ENCODE peak calls at places on chromosomes 13 and 19, in six cellular contexts. N is H1; Z is keratinocyte; S is body of pancreas; K is mammary epithelial cell; D is CD8-positive, alpha-beta T cell. V is an unnamed sample.

GRCh38 chr19:8209111-8209964 is at the start of gene CERS4:
- DNase-seq in K (no peak), N (peak; percentile 64), D (peak; percentile 79), Z (no peak), S (peak; percentile 86), V (peak; percentile 75)

GRCh38 chr13:96223231-96223630 is 133.3 kb downstream of the HS6ST3 start:
- DNase-seq in D (no peak), S (no peak), Z (no peak), K (no peak), N (no peak), V (no peak)

GRCh38 chr13:110921695-110922094 is 6.8 kb upstream of the ANKRD10 start:
- DNase-seq in N (no peak), D (no peak), Z (no peak), S (no peak), K (no peak), V (no peak)

GRCh38 chr19:4712771-4713170 is 10.9 kb downstream of the DPP9 start:
- DNase-seq in D (no peak), N (no peak), K (no peak), S (no peak), Z (no peak), V (no peak)

GRCh38 chr13:66405908-66406802 is 824.0 kb downstream of the PCDH9 start:
- DNase-seq in K (peak; percentile 22), N (no peak), S (no peak), D (no peak), Z (peak; percentile 4), V (no peak)

GRCh38 chr13:112186091-112186490 is 119.1 kb downstream of the SOX1 start:
- DNase-seq in Z (no peak), N (no peak), D (no peak), K (no peak), S (no peak), V (no peak)

GRCh38 chr19:13790354-13790753 is 4.9 kb upstream of the ZSWIM4 start:
- DNase-seq in N (no peak), S (no peak), K (no peak), D (peak; percentile 41), Z (no peak), V (no peak)

GRCh38 chr13:99346328-99347070 is 39.3 kb upstream of the GPR183 start:
- DNase-seq in N (no peak), D (no peak), K (no peak), Z (no peak), S (no peak), V (no peak)

GRCh38 chr19:13207237-13208130 is 57.3 kb downstream of the IER2 start:
- DNase-seq in D (no peak), S (no peak), K (no peak), Z (no peak), N (no peak), V (no peak)

GRCh38 chr19:53980553-53981407 is 10.7 kb upstream of the CACNG6 start:
- DNase-seq in K (peak; percentile 39), N (no peak), D (no peak), S (no peak), Z (no peak), V (no peak)

GRCh38 chr13:46656786-46657185 is 103.8 kb downstream of the LRCH1 start:
- DNase-seq in D (no peak), N (no peak), Z (no peak), S (no peak), K (no peak), V (no peak)

GRCh38 chr19:49059056-49059455 is 1.5 kb upstream of the CGB7 start:
- DNase-seq in D (no peak), Z (no peak), K (no peak), S (no peak), N (no peak), V (no peak)

GRCh38 chr13:101258071-101258470 is 158.2 kb downstream of the NALCN start:
- DNase-seq in S (no peak), Z (no peak), K (peak; percentile 64), D (no peak), N (no peak), V (no peak)

GRCh38 chr13:44768233-44768632 is 192.1 kb upstream of the TSC22D1 start:
- DNase-seq in N (no peak), Z (no peak), D (no peak), K (no peak), S (no peak), V (no peak)

GRCh38 chr19:14774373-14774772 is 4.0 kb downstream of the ADGRE2 start:
- DNase-seq in N (no peak), D (no peak), S (no peak), K (no peak), Z (no peak), V (no peak)

GRCh38 chr13:76808927-76809326 is 77.3 kb downstream of the KCTD12 start:
- DNase-seq in Z (no peak), D (no peak), S (no peak), N (no peak), K (no peak), V (no peak)

GRCh38 chr19:21483589-21484170 is 21.7 kb upstream of the ZNF429 start:
- DNase-seq in Z (no peak), N (peak; percentile 60), S (peak; percentile 73), D (peak; percentile 68), K (no peak), V (peak; percentile 40)

GRCh38 chr19:48478339-48479061 is 9.3 kb downstream of the CYTH2 start:
- DNase-seq in D (no peak), S (no peak), Z (no peak), K (no peak), N (no peak), V (no peak)

GRCh38 chr13:100514788-100515409 is 73.7 kb downstream of the GGACT start:
- DNase-seq in K (peak; percentile 48), S (peak; percentile 82), Z (peak; percentile 15), D (peak; percentile 78), N (no peak), V (peak; percentile 84)

GRCh38 chr13:54484166-54484565 is 1455.6 kb downstream of the OLFM4 start:
- DNase-seq in Z (no peak), D (no peak), K (no peak), S (no peak), N (no peak), V (no peak)

GRCh38 chr13:27269114-27269665 is 1.4 kb upstream of the RASL11A start:
- DNase-seq in D (no peak), Z (no peak), K (no peak), S (no peak), N (no peak), V (no peak)

GRCh38 chr13:114132419-114133121 is at the start of gene RASA3:
- DNase-seq in K (peak; percentile 71), N (peak; percentile 58), D (peak; percentile 66), Z (no peak), S (peak; percentile 69), V (peak; percentile 81)

GRCh38 chr13:94950303-94950702 is 238.0 kb upstream of the SOX21 start:
- DNase-seq in S (no peak), N (no peak), Z (no peak), K (no peak), D (no peak), V (no peak)
- TF ChIP-seq CTCF in S (no peak), N (peak; percentile 38), Z (no peak), K (peak; percentile 1), D (no peak), V (no peak)

DNA sequence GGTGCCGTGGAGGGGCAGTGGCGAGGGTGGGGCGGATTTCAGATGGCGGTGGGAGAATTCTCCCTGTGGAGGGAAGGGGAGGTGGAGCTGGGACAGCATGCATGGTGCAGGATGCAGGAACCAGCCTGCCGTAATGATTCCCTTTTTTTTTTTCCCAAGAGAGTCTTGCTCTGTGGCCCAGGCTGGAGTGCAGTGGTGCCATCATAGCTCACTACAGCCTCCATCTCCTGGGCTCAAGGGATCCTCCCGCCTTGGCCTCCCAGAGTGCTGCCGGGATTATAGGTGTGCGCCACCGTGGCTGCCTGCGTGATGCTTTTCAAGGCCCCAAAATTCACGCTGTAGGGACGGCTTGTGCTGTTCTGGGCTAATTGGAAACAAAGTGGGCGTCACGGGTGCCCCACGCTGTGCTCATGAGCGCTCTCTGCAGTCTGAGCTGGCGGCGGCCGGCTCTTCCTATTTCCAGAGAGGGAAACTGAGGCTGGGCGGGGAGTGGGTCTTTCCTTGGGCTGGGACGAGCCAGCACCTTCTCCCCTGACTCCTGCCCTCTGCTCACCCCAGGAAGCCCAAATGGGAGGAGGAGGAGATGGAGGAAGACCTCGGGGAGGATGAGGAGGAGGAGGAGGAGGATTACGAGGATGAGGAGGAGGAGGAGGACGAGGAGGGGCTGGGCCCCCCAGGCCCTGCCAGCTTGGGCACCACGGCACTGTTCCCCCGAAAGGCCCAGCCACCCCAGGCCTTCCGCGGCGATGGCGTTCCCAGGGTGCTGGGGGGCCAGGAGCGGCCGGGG is 6.2 kb downstream of the ARID3A start:
- DNase-seq in D (no peak), S (no peak), Z (no peak), N (no peak), K (no peak), V (no peak)
- H3K4me1 ChIP-seq in D (peaks cover 25% of the 10 kb centered on the region), S (peaks cover 46% of the 10 kb centered on the region), Z (no peaks in the 10 kb centered on the region), N (peaks cover 2% of the 10 kb centered on the region), K (peaks cover 21% of the 10 kb centered on the region), V (peaks cover 28% of the 10 kb centered on the region)

DNA sequence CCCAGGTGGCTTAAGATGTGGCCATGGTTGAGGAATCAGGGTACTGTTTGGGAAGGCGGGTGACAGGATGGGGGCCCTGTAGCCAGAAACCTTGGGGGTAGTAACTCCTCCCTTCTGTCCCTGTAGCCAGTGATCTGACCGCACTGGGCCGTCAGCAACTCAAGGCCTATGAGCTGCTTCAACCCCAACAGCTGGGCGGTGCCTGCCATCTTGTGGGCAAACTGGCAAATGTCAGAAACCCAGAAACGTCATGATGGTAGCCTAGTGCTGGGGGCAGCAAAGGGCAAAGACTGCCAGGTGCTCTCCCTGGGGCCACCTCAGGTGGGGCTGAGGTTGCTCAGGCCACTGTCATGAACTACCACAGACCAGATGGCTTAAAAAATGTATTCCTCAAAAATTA is 3.5 kb downstream of the COPE start:
- DNase-seq in Z (no peak), N (no peak), D (no peak), S (peak; percentile 39), K (peak; percentile 32), V (no peak)
- TF ChIP-seq CTCF in Z (peak; percentile 65), N (peak; percentile 64), D (no peak), S (peak; percentile 6), K (peak; percentile 45), V (no peak)

DNA sequence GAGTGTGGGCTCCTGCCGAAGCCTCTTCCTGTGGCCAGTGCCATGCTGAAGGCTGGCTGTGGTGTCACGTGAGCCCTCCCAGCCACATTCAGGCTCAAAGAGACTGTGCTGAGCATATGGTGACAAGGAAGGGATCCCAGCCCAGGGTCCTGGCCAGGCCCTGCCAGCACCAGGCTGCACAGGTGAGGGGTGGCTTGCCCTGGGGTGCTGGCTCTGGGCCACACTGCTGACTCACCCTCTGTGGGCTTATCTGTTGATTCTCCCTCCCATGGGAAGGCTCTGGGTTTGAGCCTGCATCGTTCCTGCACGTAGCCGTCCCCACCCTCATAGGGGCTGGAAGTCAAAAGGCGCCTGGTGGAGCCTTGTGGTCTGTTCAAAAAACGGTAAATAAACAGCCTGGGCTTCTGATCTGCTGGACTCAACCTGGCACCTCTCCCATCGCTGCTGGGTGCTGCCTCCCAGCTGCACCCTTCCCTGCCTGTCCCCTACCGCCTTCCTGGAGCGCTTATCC is 31.1 kb downstream of the DNM2 start:
- DNase-seq in S (peak; percentile 85), Z (peak; percentile 40), N (no peak), K (peak; percentile 52), D (no peak), V (peak; percentile 45)
- H3K4me1 ChIP-seq in S (peaks cover 80% of the 10 kb centered on the region), Z (peaks cover 54% of the 10 kb centered on the region), N (no peaks in the 10 kb centered on the region), K (peaks cover 27% of the 10 kb centered on the region), D (peaks cover 51% of the 10 kb centered on the region), V (peaks cover 31% of the 10 kb centered on the region)

V was measured in thyroid gland.